ENCODE peak calls at places on chromosomes 12 and 14, in ten cellular contexts. B, L, S, G, Y, V, P, K, M and E are unnamed samples.

GRCh38 chr12:94141892-94142291 is 6.5 kb upstream of the PLXNC1 start:
- DNase-seq in G (no peak), P (no peak), Y (no peak), M (no peak), V (no peak), S (no peak), B (no peak), K (no peak), L (no peak), E (no peak)

GRCh38 chr12:4909397-4909733 is 340 bp upstream of the KCNA1 start:
- DNase-seq in V (no peak), P (no peak), G (no peak), M (peak), K (no peak), S (no peak), B (no peak), L (no peak), Y (peak), E (no peak)

GRCh38 chr12:88037770-88038169 is 8.6 kb upstream of the C12orf50 start:
- DNase-seq in K (no peak), M (no peak), L (no peak), B (no peak), G (no peak), P (no peak), S (no peak), Y (no peak), V (no peak), E (no peak)

GRCh38 chr14:59274991-59275391 is 86.5 kb downstream of the DAAM1 start:
- DNase-seq in P (no peak), B (no peak), M (peak), L (peak), Y (no peak), G (peak), S (no peak), K (no peak), V (peak), E (no peak)

GRCh38 chr12:26119391-26119981 is 5.4 kb downstream of the BHLHE41 start:
- DNase-seq in Y (no peak), V (no peak), L (peak), K (peak), P (peak), M (no peak), G (no peak), S (no peak), B (peak), E (no peak)

GRCh38 chr12:113908584-113909100 is 57.5 kb downstream of the RBM19 start:
- DNase-seq in P (no peak), V (no peak), K (no peak), B (no peak), Y (no peak), L (no peak), S (no peak), M (no peak), G (no peak), E (no peak)

GRCh38 chr12:106744600-106744999 is 29.9 kb upstream of the RIC8B start:
- DNase-seq in Y (no peak), M (no peak), B (no peak), V (no peak), P (no peak), K (no peak), S (no peak), L (no peak), G (no peak), E (no peak)

GRCh38 chr12:83793616-83794015 is 1106.9 kb downstream of the TMTC2 start:
- DNase-seq in L (no peak), B (no peak), P (no peak), V (no peak), G (no peak), S (no peak), K (peak), Y (no peak), M (no peak), E (no peak)

GRCh38 chr14:33493329-33493728 is 457.5 kb downstream of the EGLN3 start:
- DNase-seq in P (no peak), G (no peak), B (no peak), M (no peak), Y (no peak), S (no peak), V (no peak), K (no peak), L (no peak), E (no peak)

GRCh38 chr12:22738945-22739344 is 114.0 kb downstream of the ETNK1 start:
- DNase-seq in K (peak), V (no peak), G (no peak), M (no peak), P (peak), B (no peak), S (no peak), L (peak), Y (no peak), E (no peak)

GRCh38 chr14:52338282-52338681 is 24.2 kb downstream of the PTGER2 start:
- DNase-seq in K (peak), V (no peak), G (no peak), Y (no peak), L (peak), P (peak), B (no peak), M (no peak), S (no peak), E (peak)

GRCh38 chr12:104604070-104604994 is 147.6 kb downstream of the CHST11 start:
- DNase-seq in M (peak), P (peak), Y (no peak), V (peak), B (no peak), L (peak), G (peak), S (no peak), K (peak), E (no peak)

GRCh38 chr12:22443379-22444316 is 100.7 kb downstream of the C2CD5 start:
- DNase-seq in B (peak), L (peak), P (peak), G (peak), V (peak), M (peak), S (peak), Y (peak), K (peak), E (no peak)

GRCh38 chr12:25495336-25496097 is 57.6 kb downstream of the LMNTD1 start:
- DNase-seq in G (no peak), L (peak), Y (no peak), M (no peak), P (peak), V (no peak), B (peak), K (peak), S (no peak), E (no peak)

GRCh38 chr14:27435923-27436674 is 838.3 kb upstream of the NOVA1 start:
- DNase-seq in Y (no peak), G (no peak), B (no peak), P (no peak), L (no peak), V (no peak), S (peak), K (no peak), M (no peak), E (no peak)

GRCh38 chr12:49705479-49706267 is 1.5 kb downstream of the FMNL3 start:
- DNase-seq in P (peak), K (peak), L (peak), V (peak), Y (no peak), S (no peak), B (no peak), M (peak), G (peak), E (peak)

GRCh38 chr14:20223410-20223809 is at the start of gene OR11H6:
- DNase-seq in M (no peak), G (no peak), K (no peak), B (no peak), P (no peak), S (no peak), V (no peak), L (no peak), Y (no peak), E (no peak)

GRCh38 chr12:28708918-28709371 is 440.1 kb upstream of the FAR2 start:
- DNase-seq in P (peak), B (no peak), Y (no peak), V (no peak), L (peak), K (peak), M (no peak), G (no peak), S (no peak), E (no peak)

GRCh38 chr12:5648692-5649338 is 216.9 kb downstream of the NTF3 start:
- DNase-seq in Y (peak), V (no peak), K (peak), G (no peak), M (peak), L (no peak), B (peak), P (no peak), S (peak), E (no peak)

GRCh38 chr12:10753066-10753465 is 29.9 kb upstream of the YBX3 start:
- DNase-seq in Y (no peak), M (no peak), G (no peak), S (no peak), B (no peak), L (peak), V (no peak), K (peak), P (peak), E (no peak)

GRCh38 chr12:46825526-46826414 is at the start of gene SLC38A4:
- DNase-seq in M (peak), B (peak), P (peak), S (no peak), G (peak), Y (peak), K (peak), V (no peak), L (peak), E (no peak)

GRCh38 chr12:13167226-13167625 is 29.3 kb upstream of the EMP1 start:
- DNase-seq in B (no peak), S (no peak), V (peak), L (no peak), G (no peak), Y (no peak), K (peak), M (no peak), P (no peak), E (no peak)

GRCh38 chr12:76299536-76300296 is 48.5 kb downstream of the BBS10 start:
- DNase-seq in M (no peak), L (no peak), Y (no peak), V (no peak), K (no peak), S (no peak), B (peak), G (no peak), P (no peak), E (no peak)

GRCh38 chr12:124940393-124941169 is 26.1 kb upstream of the UBC start:
- DNase-seq in P (peak), G (peak), Y (peak), S (peak), M (peak), L (peak), B (peak), V (peak), K (peak), E (no peak)

GRCh38 chr14:30681752-30682355 is 59.7 kb downstream of the SCFD1 start:
- DNase-seq in P (peak), S (no peak), G (no peak), L (no peak), V (no peak), K (peak), B (no peak), Y (no peak), M (no peak), E (no peak)

GRCh38 chr14:53764846-53765245 is 191.8 kb downstream of the BMP4 start:
- DNase-seq in S (no peak), M (no peak), V (no peak), G (no peak), P (no peak), L (no peak), Y (no peak), K (no peak), B (no peak), E (no peak)

GRCh38 chr12:72012874-72013273 is 74.2 kb downstream of the TPH2 start:
- DNase-seq in M (no peak), L (no peak), P (no peak), G (no peak), V (no peak), Y (no peak), S (no peak), B (no peak), K (no peak), E (no peak)

GRCh38 chr12:131171029-131171428 is 217.3 kb downstream of the ADGRD1 start:
- DNase-seq in Y (no peak), K (no peak), P (no peak), V (no peak), G (no peak), M (no peak), B (no peak), L (no peak), S (no peak), E (no peak)

GRCh38 chr12:39966251-39966650 is 139.6 kb downstream of the SLC2A13 start:
- DNase-seq in P (no peak), G (no peak), B (no peak), K (no peak), M (no peak), V (no peak), L (no peak), S (no peak), Y (no peak), E (no peak)

GRCh38 chr12:55847603-55848329 is 5.0 kb upstream of the MMP19 start:
- DNase-seq in L (peak), P (peak), K (peak), M (no peak), G (peak), S (no peak), B (no peak), V (peak), Y (no peak), E (no peak)

GRCh38 chr14:49796025-49796424 is 28.1 kb downstream of the KLHDC2 start:
- DNase-seq in V (no peak), S (no peak), P (no peak), Y (no peak), G (no peak), K (peak), B (no peak), M (no peak), L (no peak), E (no peak)

GRCh38 chr14:92718659-92719058 is 29.8 kb downstream of the LGMN start:
- DNase-seq in G (no peak), Y (no peak), L (peak), M (no peak), K (peak), B (no peak), S (no peak), P (no peak), V (no peak), E (no peak)

GRCh38 chr12:1360812-1361211 is 233.6 kb downstream of the FBXL14 start:
- DNase-seq in L (peak), B (no peak), P (peak), V (no peak), K (peak), G (no peak), M (no peak), S (no peak), Y (no peak), E (no peak)

GRCh38 chr12:46667547-46667946 is 158.2 kb downstream of the SLC38A4 start:
- DNase-seq in S (no peak), L (peak), B (no peak), Y (no peak), G (no peak), P (no peak), V (no peak), M (no peak), K (peak), E (no peak)

GRCh38 chr12:123120452-123121166 is 30.3 kb downstream of the PITPNM2 start:
- DNase-seq in Y (no peak), M (no peak), K (peak), G (no peak), P (no peak), B (no peak), S (no peak), V (no peak), L (no peak), E (no peak)

GRCh38 chr12:89497467-89497866 is 27.1 kb downstream of the GALNT4 start:
- DNase-seq in G (no peak), B (no peak), V (peak), L (no peak), P (no peak), K (peak), M (no peak), S (no peak), Y (no peak), E (no peak)

GRCh38 chr12:56007892-56008471 is 10.9 kb downstream of the SUOX start:
- DNase-seq in K (peak), M (no peak), S (no peak), Y (no peak), G (no peak), P (no peak), L (no peak), V (no peak), B (no peak), E (no peak)

GRCh38 chr12:81229718-81230117 is 151.8 kb downstream of the ACSS3 start:
- DNase-seq in G (no peak), V (no peak), M (no peak), L (no peak), B (no peak), P (no peak), S (peak), Y (no peak), K (no peak), E (no peak)

GRCh38 chr12:21065845-21066244 is 65.1 kb upstream of the SLCO1B1 start:
- DNase-seq in B (peak), L (no peak), V (no peak), M (no peak), P (peak), G (no peak), Y (no peak), K (no peak), S (peak), E (no peak)

GRCh38 chr14:51498411-51499227 is 153.1 kb upstream of the FRMD6 start:
- DNase-seq in M (no peak), P (no peak), B (no peak), G (no peak), Y (no peak), K (peak), L (no peak), S (no peak), V (no peak), E (no peak)

DNA sequence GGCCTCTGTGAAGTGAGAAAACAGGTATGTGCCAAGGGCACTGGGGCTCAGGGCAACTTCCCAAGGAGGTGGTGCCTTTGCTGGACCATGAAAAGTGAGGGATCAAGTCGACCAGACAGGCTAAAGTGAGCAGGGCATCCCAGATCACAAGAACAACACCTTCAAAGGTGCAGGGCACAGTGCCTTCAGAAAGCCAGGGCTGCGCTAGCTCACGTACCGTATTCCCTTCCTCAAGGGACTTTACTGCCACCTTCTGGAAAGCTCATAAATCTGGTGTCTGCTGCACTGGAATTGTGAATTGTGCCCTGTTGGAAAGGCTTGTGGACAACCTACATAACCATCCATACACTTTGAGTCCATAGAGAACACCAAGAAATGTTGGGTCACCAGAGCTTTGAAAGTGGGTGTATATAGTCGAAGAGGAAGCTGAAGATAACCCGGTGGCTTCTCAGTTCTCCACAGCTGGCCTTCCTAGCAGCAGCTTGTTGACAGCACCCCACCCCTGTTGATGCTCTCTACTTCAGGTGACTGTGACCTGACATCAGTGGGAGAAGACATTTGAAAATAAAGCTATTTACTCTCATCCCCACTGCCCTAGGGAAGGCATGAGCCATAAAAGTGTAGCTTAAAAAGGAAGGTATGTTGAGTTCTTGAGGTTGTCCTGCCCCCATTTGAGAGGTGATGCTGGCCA is 24.5 kb downstream of the FIGNL2 start:
- DNase-seq in M (peak), S (peak), L (peak), P (peak), G (no peak), K (peak), B (peak), V (no peak), Y (no peak), E (no peak)
- TF ChIP-seq CTCF in M (peak), S (peak), L (peak), P (peak), G (peak), K (peak), B (peak), V (peak), Y (peak), E (peak)

GRCh38 chr14:102779574-102780315 is 2.5 kb downstream of the TRAF3 start:
- DNase-seq in M (no peak), P (no peak), V (no peak), B (no peak), S (no peak), L (no peak), Y (no peak), G (no peak), K (peak), E (no peak)
- TF ChIP-seq CTCF in M (no peak), P (no peak), V (no peak), B (no peak), S (no peak), L (no peak), Y (no peak), G (no peak), K (no peak), E (no peak)

GRCh38 chr14:105485720-105486332 is 860 bp upstream of the CRIP1 start:
- DNase-seq in P (no peak), M (peak), V (no peak), L (no peak), Y (no peak), S (no peak), B (peak), G (peak), K (no peak), E (no peak)
- TF ChIP-seq CTCF in P (peak), M (peak), V (no peak), L (peak), Y (peak), S (no peak), B (peak), G (peak), K (no peak), E (peak)

GRCh38 chr14:74946659-74947281 is 8.6 kb downstream of the PGF start:
- DNase-seq in G (no peak), Y (no peak), S (no peak), V (no peak), M (no peak), B (peak), P (no peak), K (no peak), L (no peak), E (no peak)
- TF ChIP-seq CTCF in G (no peak), Y (peak), S (no peak), V (no peak), M (no peak), B (no peak), P (no peak), K (no peak), L (no peak), E (no peak)

GRCh38 chr12:116591608-116592115 is 32.5 kb downstream of the MAP1LC3B2 start:
- DNase-seq in M (no peak), B (no peak), L (peak), G (no peak), K (peak), P (peak), Y (no peak), V (no peak), S (no peak), E (no peak)

GRCh38 chr12:116588390-116589028 is 29.3 kb downstream of the MAP1LC3B2 start:
- DNase-seq in B (no peak), V (no peak), G (no peak), K (no peak), L (no peak), M (no peak), Y (no peak), S (no peak), P (no peak), E (no peak)

GRCh38 chr12:116592731-116593130 is 33.5 kb downstream of the MAP1LC3B2 start:
- DNase-seq in G (no peak), P (no peak), B (no peak), L (no peak), V (no peak), Y (no peak), K (peak), M (no peak), S (no peak), E (no peak)

GRCh38 chr12:116592116-116592637 is 33.0 kb downstream of the MAP1LC3B2 start:
- DNase-seq in L (no peak), K (no peak), B (peak), Y (no peak), S (peak), V (peak), G (no peak), M (no peak), P (peak), E (no peak)

DNA sequence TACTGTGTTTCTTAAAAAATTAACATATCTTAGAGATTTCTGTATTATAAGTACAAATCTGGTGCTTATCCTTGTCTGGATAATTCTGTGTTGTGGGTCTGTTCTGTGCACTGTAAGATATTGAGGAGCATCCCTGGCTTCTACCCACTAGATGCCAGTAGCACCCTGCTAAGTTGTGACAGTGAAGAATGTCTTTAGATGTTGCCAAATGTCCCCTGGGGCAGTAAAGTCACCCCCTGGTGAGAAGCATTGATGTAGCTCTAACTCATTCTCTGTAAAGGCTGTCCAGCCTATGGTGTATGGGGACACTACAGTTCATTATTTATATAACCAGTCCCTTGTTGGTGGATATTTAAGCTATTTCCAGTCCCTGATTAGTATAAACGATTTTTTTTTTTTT is 31.4 kb downstream of the MAP1LC3B2 start:
- DNase-seq in P (no peak), Y (no peak), M (no peak), S (no peak), B (peak), K (no peak), G (no peak), V (no peak), L (no peak), E (no peak)
- TF ChIP-seq CTCF in P (no peak), Y (no peak), M (no peak), S (peak), B (peak), K (no peak), G (no peak), V (no peak), L (no peak), E (no peak)

GRCh38 chr14:83164016-83164415 is 1630.4 kb upstream of the SEL1L start:
- DNase-seq in G (no peak), B (no peak), V (no peak), Y (no peak), L (peak), K (peak), M (no peak), P (peak), S (no peak), E (no peak)
- TF ChIP-seq CTCF in G (no peak), B (no peak), V (no peak), Y (no peak), L (no peak), K (no peak), M (no peak), P (no peak), S (no peak), E (no peak)